ENCODE peak calls at places on chromosomes 5 and 9, in nine cellular contexts. R, Q, A, E, J, Z, P, U and O are unnamed samples.

GRCh38 chr9:113638916-113639315 is 175.4 kb downstream of the RGS3 start:
- DNase-seq in R (no peak), J (no peak), A (no peak), Z (no peak), P (no peak), U (no peak), Q (no peak), E (no peak), O (no peak)

GRCh38 chr5:34007116-34007674 is 655 bp downstream of the AMACR start:
- DNase-seq in U (no peak), E (no peak), A (no peak), Q (no peak), P (no peak), J (no peak), R (no peak), Z (no peak), O (no peak)

GRCh38 chr5:102722930-102723329 is 32.2 kb upstream of the PAM start:
- DNase-seq in J (no peak), Z (no peak), Q (no peak), E (no peak), P (no peak), R (no peak), A (no peak), U (no peak), O (no peak)

GRCh38 chr9:70519912-70520724 is 105.7 kb upstream of the KLF9 start:
- DNase-seq in P (no peak), Q (no peak), E (no peak), J (peak), U (no peak), A (no peak), Z (no peak), R (no peak), O (no peak)

GRCh38 chr5:671459-672328 is 21.5 kb downstream of the TPPP start:
- DNase-seq in E (peak), Q (peak), P (peak), Z (no peak), A (peak), J (peak), R (no peak), U (peak), O (no peak)

GRCh38 chr9:33524431-33524947 is 438 bp downstream of the ANKRD18B start:
- DNase-seq in Z (no peak), U (no peak), J (peak), E (peak), Q (no peak), A (no peak), P (no peak), R (no peak), O (no peak)

GRCh38 chr9:21031091-21031817 is at the start of gene HACD4:
- DNase-seq in R (no peak), U (peak), Z (no peak), A (no peak), P (peak), J (peak), E (peak), Q (peak), O (peak)

GRCh38 chr5:156715287-156715686 is 134.8 kb upstream of the PPP1R2B start:
- DNase-seq in A (no peak), P (no peak), Q (no peak), E (no peak), U (no peak), R (no peak), Z (no peak), J (no peak), O (no peak)

GRCh38 chr5:57989378-57989777 is 470.5 kb downstream of the PLK2 start:
- DNase-seq in J (no peak), U (no peak), Z (no peak), P (no peak), R (no peak), E (no peak), Q (no peak), A (peak), O (no peak)